ENCODE peak calls at places on chromosomes 11 and 22, in seven cellular contexts. V is heart right ventricle, Y is HCT116, E is fibroblast of lung, K is A549, X is esophagus squamous epithelium, M is gastrocnemius medialis. W is an unnamed sample. For H3K4me1, the result is how much of the 10 kb centered on the place peaks cover.

GRCh38 chr11:134025086-134025437 is 43.8 kb upstream of the JAM3 start:
- DNase-seq in V (peak), Y (no peak), E (no peak), K (no peak), X (no peak), M (no peak), W (no peak)

GRCh38 chr11:115964091-115964490 is 459.9 kb upstream of the CADM1 start:
- DNase-seq in V (no peak), Y (no peak), E (peak), K (no peak), X (no peak), M (no peak), W (no peak)

GRCh38 chr11:110712643-110713468 is 619 bp upstream of the ARHGAP20 start:
- DNase-seq in V (no peak), Y (no peak), E (peak), K (no peak), X (no peak), M (peak), W (no peak)

GRCh38 chr11:98874050-98874449 is 146.7 kb upstream of the CNTN5 start:
- DNase-seq in V (no peak), Y (no peak), E (no peak), K (no peak), X (no peak), M (no peak), W (no peak)

GRCh38 chr22:35292786-35293185 is 6.9 kb upstream of the TOM1 start:
- DNase-seq in V (no peak), Y (no peak), E (no peak), K (no peak), X (no peak), M (no peak), W (no peak)

GRCh38 chr11:90465553-90465952 is 242.7 kb upstream of the CHORDC1 start:
- DNase-seq in V (no peak), Y (no peak), E (no peak), K (no peak), X (no peak), M (no peak), W (no peak)

GRCh38 chr22:45968751-45969413 is 8.1 kb downstream of the WNT7B start:
- DNase-seq in V (no peak), Y (peak), E (peak), K (peak), X (no peak), M (no peak), W (no peak)

GRCh38 chr11:10861799-10862198 is 3.9 kb upstream of the ZBED5 start:
- DNase-seq in V (no peak), Y (no peak), E (no peak), K (no peak), X (no peak), M (no peak), W (no peak)

GRCh38 chr11:120689591-120689990 is 178.0 kb downstream of the GRIK4 start:
- DNase-seq in V (no peak), Y (no peak), E (no peak), K (no peak), X (no peak), M (no peak), W (no peak)

GRCh38 chr22:37369536-37369935 is 57.7 kb downstream of the ELFN2 start:
- DNase-seq in V (no peak), Y (no peak), E (no peak), K (no peak), X (no peak), M (no peak), W (no peak)

GRCh38 chr11:110829873-110830272 is 117.6 kb upstream of the ARHGAP20 start:
- DNase-seq in V (no peak), Y (no peak), E (peak), K (no peak), X (no peak), M (no peak), W (no peak)

GRCh38 chr11:120546312-120547205 is 35.0 kb downstream of the GRIK4 start:
- DNase-seq in V (no peak), Y (peak), E (peak), K (no peak), X (no peak), M (peak), W (peak)

GRCh38 chr11:46541593-46542371 is 52.0 kb downstream of the AMBRA1 start:
- DNase-seq in V (peak), Y (no peak), E (no peak), K (no peak), X (no peak), M (peak), W (peak)

GRCh38 chr22:17086301-17086700 is 1.5 kb downstream of the IL17RA start:
- DNase-seq in V (no peak), Y (no peak), E (no peak), K (no peak), X (no peak), M (no peak), W (no peak)

GRCh38 chr11:693415-693831 is 1.6 kb downstream of the DEAF1 start:
- DNase-seq in V (no peak), Y (no peak), E (no peak), K (no peak), X (no peak), M (no peak), W (no peak)

DNA sequence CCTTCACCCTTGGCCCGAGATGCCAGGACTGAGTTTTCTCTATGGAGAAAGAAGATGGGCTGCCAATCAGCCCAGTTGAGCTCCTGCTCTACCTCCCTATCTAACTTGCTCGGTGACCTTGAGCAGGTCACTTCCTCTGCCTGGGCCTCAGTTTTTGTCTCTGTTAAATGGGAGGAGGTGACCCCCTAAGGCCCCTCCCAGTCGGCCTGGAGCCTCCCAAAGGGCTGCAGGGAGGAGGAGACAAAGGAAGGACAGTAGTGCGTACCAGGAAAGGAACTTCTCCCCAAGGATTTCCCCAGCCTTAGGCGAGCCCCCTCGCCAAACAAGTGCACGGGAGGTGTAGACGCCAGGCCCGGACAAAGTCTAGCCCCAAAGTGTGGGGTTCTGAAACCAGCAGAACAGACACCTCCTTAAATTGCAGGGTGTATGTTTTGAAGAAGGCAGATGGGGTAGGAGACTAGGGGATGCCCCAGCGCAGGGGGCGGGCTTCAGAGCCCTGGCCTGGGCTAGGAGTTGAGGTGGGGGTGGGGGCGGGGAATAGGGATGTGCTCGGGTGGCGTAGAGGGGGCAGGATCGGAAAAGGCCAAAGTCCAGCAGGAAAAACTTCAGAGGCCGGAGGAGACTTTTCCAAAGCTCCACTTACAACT is 1.0 kb downstream of the CBX7 start:
- DNase-seq in V (peak), Y (no peak), E (no peak), K (no peak), X (no peak), M (no peak), W (peak)
- H3K4me1 ChIP-seq in V (under half), Y (under half), E (under half), K (under half), X (half or more), M (under half), W (under half)

DNA sequence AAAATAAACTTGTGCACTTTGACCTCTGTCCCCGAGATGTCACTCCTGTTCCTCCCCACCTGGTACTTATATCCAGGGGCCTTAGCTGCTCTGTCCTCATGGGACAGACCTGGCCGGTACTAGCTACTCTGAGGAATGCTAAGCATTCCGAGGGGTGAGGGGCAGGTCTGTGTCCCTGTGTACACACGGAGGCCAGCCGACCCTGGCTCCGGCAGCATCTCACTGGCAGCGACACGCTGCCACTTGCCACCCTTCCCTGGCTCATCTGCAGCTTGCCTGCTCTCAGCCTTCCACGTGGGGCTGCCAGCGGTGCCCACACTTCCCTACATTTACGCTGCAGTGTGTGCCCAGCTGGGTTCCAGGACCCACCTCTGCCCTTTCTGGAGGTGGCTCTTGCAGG is 21.6 kb upstream of the TEF start:
- DNase-seq in V (no peak), Y (no peak), E (no peak), K (no peak), X (no peak), M (no peak), W (no peak)
- H3K4me1 ChIP-seq in V (under half), Y (under half), E (under half), K (under half), X (under half), M (under half), W (under half)

GRCh38 chr11:68313574-68314202 is 1.3 kb downstream of the LRP5 start:
- DNase-seq in V (no peak), Y (no peak), E (peak), K (no peak), X (no peak), M (no peak), W (no peak)

GRCh38 chr11:68315581-68315920 is 3.2 kb downstream of the LRP5 start:
- DNase-seq in V (no peak), Y (no peak), E (no peak), K (no peak), X (no peak), M (no peak), W (no peak)

GRCh38 chr11:68314886-68315580 is 2.6 kb downstream of the LRP5 start:
- DNase-seq in V (no peak), Y (peak), E (peak), K (no peak), X (no peak), M (peak), W (no peak)

GRCh38 chr11:68314203-68314885 is 2.0 kb downstream of the LRP5 start:
- DNase-seq in V (no peak), Y (no peak), E (no peak), K (no peak), X (no peak), M (no peak), W (no peak)

DNA sequence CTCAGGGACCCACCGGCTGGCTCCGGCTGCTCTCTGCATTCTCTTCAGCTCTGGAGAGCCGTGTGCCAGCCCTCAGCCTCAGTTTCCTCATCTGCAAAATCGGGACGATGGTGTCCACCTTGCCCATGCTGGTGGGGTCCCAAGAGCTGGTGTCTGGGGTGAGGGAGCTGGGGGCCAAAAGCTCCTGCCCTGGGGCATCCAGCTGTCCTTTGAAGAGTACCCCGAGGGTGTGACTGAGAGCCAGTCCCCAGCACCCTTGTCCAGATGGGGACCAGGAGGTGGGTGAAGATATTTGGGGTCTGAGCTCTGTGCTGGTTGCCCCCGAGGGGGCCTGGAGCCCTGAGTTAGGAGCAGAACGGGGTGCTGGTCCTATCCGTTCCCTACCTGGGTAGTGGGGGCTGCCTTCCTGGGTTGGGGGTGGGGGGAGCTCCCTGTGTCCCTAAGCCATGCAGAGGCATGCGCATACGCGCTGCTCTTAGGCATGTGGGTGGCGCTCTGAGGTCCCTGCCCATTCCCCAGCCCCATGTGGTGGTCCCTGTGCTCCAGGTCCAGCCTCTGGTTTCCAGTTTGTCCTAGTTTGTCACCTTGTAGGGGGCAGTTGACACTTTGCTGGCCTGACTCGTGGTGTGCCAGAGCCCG is 4.9 kb downstream of the LRP5 start:
- DNase-seq in V (no peak), Y (no peak), E (no peak), K (no peak), X (no peak), M (no peak), W (no peak)
- H3K4me1 ChIP-seq in V (half or more), Y (half or more), E (under half), K (half or more), X (half or more), M (half or more), W (under half)

GRCh38 chr11:87322570-87322969 is 284.8 kb downstream of the TMEM135 start:
- DNase-seq in V (no peak), Y (no peak), E (no peak), K (no peak), X (no peak), M (no peak), W (no peak)

GRCh38 chr11:87315229-87315628 is 277.5 kb downstream of the TMEM135 start:
- DNase-seq in V (no peak), Y (no peak), E (no peak), K (no peak), X (no peak), M (no peak), W (no peak)

GRCh38 chr11:87316491-87316890 is 278.8 kb downstream of the TMEM135 start:
- DNase-seq in V (no peak), Y (no peak), E (no peak), K (no peak), X (no peak), M (no peak), W (no peak)

GRCh38 chr11:87317441-87317840 is 279.7 kb downstream of the TMEM135 start:
- DNase-seq in V (no peak), Y (no peak), E (no peak), K (no peak), X (no peak), M (no peak), W (no peak)
- H3K4me1 ChIP-seq in V (under half), Y (under half), E (under half), K (under half), X (under half), M (under half), W (under half)

GRCh38 chr11:66115638-66116410 is 45.8 kb downstream of the PACS1 start:
- DNase-seq in V (no peak), Y (no peak), E (peak), K (no peak), X (no peak), M (no peak), W (no peak)

GRCh38 chr11:66121453-66121852 is 51.4 kb downstream of the PACS1 start:
- DNase-seq in V (no peak), Y (no peak), E (no peak), K (no peak), X (no peak), M (no peak), W (no peak)

GRCh38 chr11:66119348-66120133 is 49.5 kb downstream of the PACS1 start:
- DNase-seq in V (no peak), Y (peak), E (peak), K (peak), X (no peak), M (no peak), W (no peak)

GRCh38 chr11:66116576-66117361 is 46.7 kb downstream of the PACS1 start:
- DNase-seq in V (no peak), Y (no peak), E (no peak), K (no peak), X (no peak), M (no peak), W (no peak)

GRCh38 chr11:66118847-66119246 is 48.8 kb downstream of the PACS1 start:
- DNase-seq in V (no peak), Y (no peak), E (no peak), K (no peak), X (no peak), M (no peak), W (no peak)
- H3K4me1 ChIP-seq in V (under half), Y (under half), E (under half), K (half or more), X (half or more), M (under half), W (half or more)

GRCh38 chr11:117445097-117445658 is 117.5 kb downstream of the CEP164 start:
- DNase-seq in V (no peak), Y (no peak), E (no peak), K (no peak), X (no peak), M (no peak), W (no peak)
- H3K4me1 ChIP-seq in V (under half), Y (under half), E (under half), K (under half), X (under half), M (under half), W (under half)

DNA sequence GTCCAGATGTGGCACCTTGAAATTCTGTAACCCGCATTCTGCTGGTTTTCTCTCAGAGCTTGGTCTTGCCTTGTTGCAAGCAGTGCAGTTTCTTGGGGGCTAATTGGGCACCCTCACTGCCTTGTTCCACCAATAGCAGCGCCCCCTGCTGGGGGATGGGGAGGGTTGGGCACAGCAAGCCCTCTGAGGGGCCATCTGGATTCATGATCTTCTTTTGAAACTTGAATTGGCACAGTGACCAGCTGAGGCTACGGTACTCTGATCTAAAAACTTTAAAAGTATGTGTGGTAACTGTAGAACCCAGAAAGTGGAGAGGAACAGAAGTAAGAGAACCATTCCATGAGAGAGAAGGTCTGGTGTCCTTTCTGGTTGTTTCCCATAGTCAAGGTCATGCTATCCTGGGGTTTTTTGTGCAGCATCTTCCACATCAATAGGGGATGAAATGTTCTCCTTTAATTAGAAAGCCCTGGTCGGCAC is 64.2 kb downstream of the MED15 start:
- DNase-seq in V (peak), Y (no peak), E (peak), K (peak), X (no peak), M (no peak), W (no peak)
- H3K4me1 ChIP-seq in V (under half), Y (under half), E (under half), K (under half), X (half or more), M (under half), W (half or more)

GRCh38 chr11:1748467-1749019 is 1.9 kb downstream of the IFITM10 start:
- DNase-seq in V (no peak), Y (no peak), E (no peak), K (no peak), X (no peak), M (no peak), W (peak)

GRCh38 chr11:1746516-1746931 is 3.9 kb downstream of the IFITM10 start:
- DNase-seq in V (peak), Y (no peak), E (no peak), K (no peak), X (no peak), M (peak), W (peak)

GRCh38 chr11:1749020-1749758 is 1.2 kb downstream of the IFITM10 start:
- DNase-seq in V (peak), Y (no peak), E (peak), K (no peak), X (no peak), M (peak), W (peak)

GRCh38 chr11:1746956-1747752 is 3.2 kb downstream of the IFITM10 start:
- DNase-seq in V (no peak), Y (no peak), E (no peak), K (no peak), X (no peak), M (peak), W (peak)

GRCh38 chr11:1747753-1748466 is 2.5 kb downstream of the IFITM10 start:
- DNase-seq in V (peak), Y (no peak), E (no peak), K (no peak), X (no peak), M (peak), W (peak)
- H3K4me1 ChIP-seq in V (under half), Y (under half), E (under half), K (under half), X (half or more), M (half or more), W (half or more)

DNA sequence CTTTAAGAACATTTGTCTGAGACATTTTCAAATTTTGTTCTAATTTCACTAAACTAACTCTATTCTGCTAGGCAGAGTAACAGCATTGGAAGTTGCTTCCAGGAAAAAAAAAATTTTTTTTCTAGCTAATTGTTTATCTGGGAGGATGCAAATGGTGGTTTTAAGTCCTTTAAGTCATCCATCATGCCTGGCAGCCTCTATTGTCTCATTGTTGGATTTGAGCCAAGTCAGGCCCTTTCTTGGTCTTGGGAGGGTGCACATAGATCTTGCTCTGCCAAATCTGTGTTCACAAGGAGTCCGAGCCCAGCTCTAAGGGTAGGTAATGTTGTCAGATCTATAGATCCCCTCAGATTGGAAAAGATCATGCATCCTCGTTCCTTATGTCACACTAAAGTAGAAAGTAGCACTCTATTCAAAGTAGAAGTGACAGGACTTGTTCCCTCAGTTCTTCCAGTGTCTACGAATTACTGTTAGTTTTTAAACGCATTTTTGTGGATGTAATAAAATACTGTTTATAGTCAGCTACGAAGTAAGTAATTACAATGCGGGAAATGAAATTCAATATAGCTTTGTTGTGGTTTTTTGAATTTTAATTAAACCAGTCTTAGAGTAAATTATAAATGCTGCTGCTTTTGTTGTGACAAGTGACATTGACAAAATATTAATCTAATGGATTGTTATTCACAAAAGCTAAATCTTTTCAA is 166.0 kb upstream of the RASSF10 start:
- DNase-seq in V (no peak), Y (no peak), E (peak), K (no peak), X (no peak), M (no peak), W (no peak)
- H3K4me1 ChIP-seq in V (under half), Y (under half), E (under half), K (half or more), X (half or more), M (half or more), W (under half)

W was measured in left lung.